ENCODE peak calls at places on chromosomes 2 and 18, in five cellular contexts. E is PC-3, F is transverse colon, P is WTC11, I is H7. D is an unnamed sample.

GRCh38 chr18:48153641-48154481 is 223.4 kb upstream of the SMAD2 start:
- DNase-seq in E (peak), F (no peak), P (no peak), I (no peak), D (peak)

GRCh38 chr2:65974067-65974723 is 460.7 kb upstream of the MEIS1 start:
- DNase-seq in E (peak), F (no peak), P (no peak), I (peak), D (no peak)

GRCh38 chr18:75211721-75212625 is 1.4 kb downstream of the TSHZ1 start:
- DNase-seq in E (peak), F (peak), P (peak), I (peak), D (no peak)

GRCh38 chr2:152093464-152093863 is 5.4 kb downstream of the CACNB4 start:
- DNase-seq in E (no peak), F (no peak), P (no peak), I (no peak), D (no peak)

GRCh38 chr2:10043256-10043905 is at the start of gene KLF11:
- DNase-seq in E (peak), F (peak), P (peak), I (peak), D (peak)

GRCh38 chr2:54503192-54503591 is 47.1 kb downstream of the SPTBN1 start:
- DNase-seq in E (peak), F (peak), P (peak), I (peak), D (peak)

GRCh38 chr18:57864615-57865121 is 61.6 kb upstream of the ATP8B1 start:
- DNase-seq in E (no peak), F (no peak), P (no peak), I (no peak), D (no peak)

GRCh38 chr2:37993135-37993534 is 68.0 kb downstream of the RMDN2 start:
- DNase-seq in E (peak), F (no peak), P (no peak), I (no peak), D (no peak)

GRCh38 chr2:239944706-239945551 is 80.2 kb downstream of the NDUFA10 start:
- DNase-seq in E (no peak), F (no peak), P (no peak), I (peak), D (no peak)

GRCh38 chr2:145751634-145752033 is 1231.7 kb upstream of the ZEB2 start:
- DNase-seq in E (peak), F (no peak), P (no peak), I (no peak), D (peak)

GRCh38 chr18:10378688-10379465 is 75.6 kb upstream of the APCDD1 start:
- DNase-seq in E (no peak), F (no peak), P (no peak), I (no peak), D (no peak)

GRCh38 chr2:23664069-23664788 is 262.7 kb downstream of the ATAD2B start:
- DNase-seq in E (no peak), F (no peak), P (no peak), I (no peak), D (no peak)

GRCh38 chr2:65539633-65540032 is 107.2 kb upstream of the SPRED2 start:
- DNase-seq in E (no peak), F (peak), P (no peak), I (no peak), D (no peak)

GRCh38 chr2:24577481-24577880 is 86.4 kb downstream of the NCOA1 start:
- DNase-seq in E (no peak), F (no peak), P (no peak), I (no peak), D (no peak)

GRCh38 chr2:8685697-8686358 is 4.0 kb downstream of the ID2 start:
- DNase-seq in E (peak), F (peak), P (peak), I (peak), D (peak)

GRCh38 chr2:88624477-88624876 is 2.8 kb downstream of the EIF2AK3 start:
- DNase-seq in E (no peak), F (no peak), P (no peak), I (no peak), D (no peak)

GRCh38 chr2:240197439-240198139 is 57.1 kb upstream of the OTOS start:
- DNase-seq in E (no peak), F (no peak), P (no peak), I (no peak), D (no peak)

GRCh38 chr2:184692137-184692734 is 93.9 kb downstream of the ZNF804A start:
- DNase-seq in E (no peak), F (no peak), P (no peak), I (no peak), D (no peak)

GRCh38 chr2:95728878-95729511 is 137.2 kb downstream of the TRIM43 start:
- DNase-seq in E (peak), F (peak), P (peak), I (peak), D (peak)

GRCh38 chr18:64713284-64713683 is 564.4 kb upstream of the LINC00305 start:
- DNase-seq in E (peak), F (no peak), P (no peak), I (no peak), D (no peak)

GRCh38 chr18:23380817-23381216 is 72.3 kb upstream of the RIOK3 start:
- DNase-seq in E (no peak), F (no peak), P (no peak), I (no peak), D (no peak)

GRCh38 chr2:44969936-44970335 is 28.4 kb downstream of the SIX3 start:
- DNase-seq in E (no peak), F (no peak), P (no peak), I (no peak), D (no peak)

GRCh38 chr18:36572135-36572856 is 256.5 kb downstream of the TPGS2 start:
- DNase-seq in E (peak), F (peak), P (peak), I (peak), D (no peak)

GRCh38 chr2:64945973-64946736 is 43.0 kb upstream of the SLC1A4 start:
- DNase-seq in E (no peak), F (peak), P (no peak), I (no peak), D (no peak)

GRCh38 chr2:14572588-14573089 is 59.9 kb upstream of the LRATD1 start:
- DNase-seq in E (no peak), F (no peak), P (no peak), I (no peak), D (no peak)

GRCh38 chr2:74095629-74096028 is 52.1 kb downstream of the BOLA3 start:
- DNase-seq in E (no peak), F (no peak), P (no peak), I (no peak), D (no peak)

D was measured in HTR-8/SVneo.